ENCODE peak calls at places on chromosomes 6 and 20, in nine cellular contexts. One of them, this sample, is unnamed.

GRCh38 chr20:38426498-38426897 is 8.6 kb downstream of the SNHG17 start:
- DNase-seq in uterus: no peak
- DNase-seq in adrenal gland: no peak
- DNase-seq in HepG2: no peak
- DNase-seq in endothelial cell of umbilical vein: no peak
- DNase-seq in A549: no peak
- DNase-seq in breast epithelium: no peak
- DNase-seq in spleen: no peak
- DNase-seq in K562: no peak
- DNase-seq in this sample: no peak

GRCh38 chr6:42819803-42820508 is 38.1 kb downstream of the BICRAL start:
- DNase-seq in uterus: no peak
- DNase-seq in adrenal gland: no peak
- DNase-seq in HepG2: peak
- DNase-seq in endothelial cell of umbilical vein: no peak
- DNase-seq in A549: peak
- DNase-seq in breast epithelium: no peak
- DNase-seq in spleen: no peak
- DNase-seq in K562: peak
- DNase-seq in this sample: peak

GRCh38 chr6:128990915-128991314 is 108.0 kb downstream of the LAMA2 start:
- DNase-seq in uterus: no peak
- DNase-seq in adrenal gland: no peak
- DNase-seq in HepG2: no peak
- DNase-seq in endothelial cell of umbilical vein: no peak
- DNase-seq in A549: no peak
- DNase-seq in breast epithelium: no peak
- DNase-seq in spleen: no peak
- DNase-seq in K562: no peak
- DNase-seq in this sample: no peak

GRCh38 chr6:139439278-139439813 is 64.9 kb upstream of the CITED2 start:
- DNase-seq in uterus: no peak
- DNase-seq in adrenal gland: peak
- DNase-seq in HepG2: no peak
- DNase-seq in endothelial cell of umbilical vein: no peak
- DNase-seq in A549: no peak
- DNase-seq in breast epithelium: no peak
- DNase-seq in spleen: no peak
- DNase-seq in K562: no peak
- DNase-seq in this sample: peak

GRCh38 chr20:62892348-62893304 is 31.0 kb upstream of the TCFL5 start:
- DNase-seq in uterus: no peak
- DNase-seq in adrenal gland: no peak
- DNase-seq in HepG2: no peak
- DNase-seq in endothelial cell of umbilical vein: no peak
- DNase-seq in A549: no peak
- DNase-seq in breast epithelium: no peak
- DNase-seq in spleen: peak
- DNase-seq in K562: no peak
- DNase-seq in this sample: no peak

GRCh38 chr6:166410426-166410935 is 27.7 kb upstream of the MPC1 start:
- DNase-seq in uterus: no peak
- DNase-seq in adrenal gland: no peak
- DNase-seq in HepG2: no peak
- DNase-seq in endothelial cell of umbilical vein: no peak
- DNase-seq in A549: no peak
- DNase-seq in breast epithelium: no peak
- DNase-seq in spleen: no peak
- DNase-seq in K562: no peak
- DNase-seq in this sample: no peak

GRCh38 chr6:41470341-41471063 is 75.7 kb upstream of the FOXP4 start:
- DNase-seq in uterus: peak
- DNase-seq in adrenal gland: peak
- DNase-seq in HepG2: no peak
- DNase-seq in endothelial cell of umbilical vein: no peak
- DNase-seq in A549: no peak
- DNase-seq in breast epithelium: peak
- DNase-seq in spleen: no peak
- DNase-seq in K562: no peak
- DNase-seq in this sample: peak

GRCh38 chr20:6122873-6123649 is at the start of gene FERMT1:
- DNase-seq in uterus: peak
- DNase-seq in adrenal gland: peak
- DNase-seq in HepG2: peak
- DNase-seq in endothelial cell of umbilical vein: peak
- DNase-seq in A549: peak
- DNase-seq in breast epithelium: peak
- DNase-seq in spleen: no peak
- DNase-seq in K562: no peak
- DNase-seq in this sample: peak

GRCh38 chr6:156686429-156686939 is 90.7 kb upstream of the ARID1B start:
- DNase-seq in uterus: no peak
- DNase-seq in adrenal gland: peak
- DNase-seq in HepG2: peak
- DNase-seq in endothelial cell of umbilical vein: peak
- DNase-seq in A549: peak
- DNase-seq in breast epithelium: no peak
- DNase-seq in spleen: no peak
- DNase-seq in K562: no peak
- DNase-seq in this sample: peak

GRCh38 chr6:313917-314316 is 21.6 kb downstream of the DUSP22 start:
- DNase-seq in uterus: no peak
- DNase-seq in adrenal gland: no peak
- DNase-seq in HepG2: no peak
- DNase-seq in endothelial cell of umbilical vein: no peak
- DNase-seq in A549: no peak
- DNase-seq in breast epithelium: no peak
- DNase-seq in spleen: peak
- DNase-seq in K562: no peak
- DNase-seq in this sample: no peak

GRCh38 chr6:116429111-116429510 is 32.1 kb upstream of the CALHM6 start:
- DNase-seq in uterus: no peak
- DNase-seq in adrenal gland: no peak
- DNase-seq in HepG2: no peak
- DNase-seq in endothelial cell of umbilical vein: no peak
- DNase-seq in A549: no peak
- DNase-seq in breast epithelium: no peak
- DNase-seq in spleen: no peak
- DNase-seq in K562: no peak
- DNase-seq in this sample: no peak

GRCh38 chr20:20680991-20681508 is 31.4 kb downstream of the RALGAPA2 start:
- DNase-seq in uterus: no peak
- DNase-seq in adrenal gland: no peak
- DNase-seq in HepG2: no peak
- DNase-seq in endothelial cell of umbilical vein: no peak
- DNase-seq in A549: no peak
- DNase-seq in breast epithelium: no peak
- DNase-seq in spleen: no peak
- DNase-seq in K562: no peak
- DNase-seq in this sample: peak

DNA sequence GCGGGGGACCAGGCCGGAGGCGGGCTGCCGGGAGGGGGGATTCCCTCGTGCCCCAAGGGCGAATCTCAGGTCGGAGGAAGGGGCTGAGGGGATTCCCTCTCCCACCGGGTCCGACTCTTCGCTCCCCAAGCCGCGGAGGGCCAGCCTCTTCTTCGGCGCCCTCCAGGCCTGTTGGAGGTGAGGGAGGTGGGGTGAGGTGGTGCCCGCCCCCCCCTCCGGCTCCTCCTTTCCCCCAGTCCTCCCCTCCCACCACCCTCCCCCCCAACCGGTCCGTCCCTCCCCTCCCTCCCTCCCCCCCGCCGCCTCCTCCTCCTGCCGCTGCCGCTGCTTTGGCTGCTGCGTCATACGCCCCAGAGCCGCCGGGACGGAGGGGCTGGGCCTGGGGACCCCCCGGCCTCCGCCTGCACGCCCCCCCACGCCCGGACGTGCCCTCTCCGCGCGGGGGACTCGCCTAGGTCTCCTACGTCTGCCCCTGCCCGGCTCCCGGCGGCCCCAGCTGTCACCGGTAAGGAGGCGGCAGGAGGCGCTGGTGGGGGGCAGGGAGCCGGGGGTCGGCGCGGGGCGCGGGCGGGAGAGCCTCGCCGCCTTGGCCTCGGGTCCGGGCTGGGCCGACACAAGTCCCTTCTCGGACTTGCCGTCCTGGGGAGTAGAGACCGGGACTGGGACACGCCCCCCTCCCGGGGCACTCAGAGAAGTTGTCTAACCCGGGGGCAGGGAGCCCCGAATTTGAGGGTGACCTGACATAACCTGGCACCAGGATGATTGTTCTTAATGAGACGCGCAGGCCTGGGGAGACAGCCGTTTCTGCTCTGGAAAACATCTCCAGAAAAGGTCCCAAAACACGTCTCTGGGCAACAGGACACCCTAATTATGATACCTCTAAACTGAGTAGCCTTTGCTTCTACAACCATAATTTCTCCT is at the start of gene PHF1:
- DNase-seq in uterus: no peak
- DNase-seq in adrenal gland: peak
- DNase-seq in HepG2: no peak
- DNase-seq in endothelial cell of umbilical vein: peak
- DNase-seq in A549: no peak
- DNase-seq in breast epithelium: no peak
- DNase-seq in spleen: peak
- DNase-seq in K562: peak
- DNase-seq in this sample: no peak
- TF ChIP-seq POLR2A in uterus: peak
- TF ChIP-seq POLR2A in adrenal gland: peak
- TF ChIP-seq POLR2A in HepG2: no peak
- TF ChIP-seq POLR2A in endothelial cell of umbilical vein: no peak
- TF ChIP-seq POLR2A in A549: no peak
- TF ChIP-seq POLR2A in breast epithelium: no peak
- TF ChIP-seq POLR2A in spleen: no peak
- TF ChIP-seq POLR2A in K562: peak
- TF ChIP-seq POLR2A in this sample: peak

GRCh38 chr6:27810768-27811298 is 101.4 kb downstream of the OR2B2 start:
- DNase-seq in uterus: no peak
- DNase-seq in adrenal gland: no peak
- DNase-seq in HepG2: no peak
- DNase-seq in endothelial cell of umbilical vein: peak
- DNase-seq in A549: no peak
- DNase-seq in breast epithelium: no peak
- DNase-seq in spleen: no peak
- DNase-seq in K562: no peak
- DNase-seq in this sample: no peak
- TF ChIP-seq POLR2A in uterus: no peak
- TF ChIP-seq POLR2A in adrenal gland: no peak
- TF ChIP-seq POLR2A in HepG2: no peak
- TF ChIP-seq POLR2A in endothelial cell of umbilical vein: no peak
- TF ChIP-seq POLR2A in A549: no peak
- TF ChIP-seq POLR2A in breast epithelium: no peak
- TF ChIP-seq POLR2A in spleen: no peak
- TF ChIP-seq POLR2A in K562: no peak
- TF ChIP-seq POLR2A in this sample: no peak

GRCh38 chr6:36860126-36860525 is 14.5 kb downstream of the PPIL1 start:
- DNase-seq in uterus: no peak
- DNase-seq in adrenal gland: no peak
- DNase-seq in HepG2: no peak
- DNase-seq in endothelial cell of umbilical vein: no peak
- DNase-seq in A549: no peak
- DNase-seq in breast epithelium: no peak
- DNase-seq in spleen: no peak
- DNase-seq in K562: no peak
- DNase-seq in this sample: no peak

GRCh38 chr6:36863670-36864540 is 10.7 kb downstream of the PPIL1 start:
- DNase-seq in uterus: no peak
- DNase-seq in adrenal gland: no peak
- DNase-seq in HepG2: no peak
- DNase-seq in endothelial cell of umbilical vein: no peak
- DNase-seq in A549: no peak
- DNase-seq in breast epithelium: no peak
- DNase-seq in spleen: no peak
- DNase-seq in K562: no peak
- DNase-seq in this sample: no peak

GRCh38 chr6:36865835-36866234 is 8.8 kb downstream of the PPIL1 start:
- DNase-seq in uterus: no peak
- DNase-seq in adrenal gland: no peak
- DNase-seq in HepG2: no peak
- DNase-seq in endothelial cell of umbilical vein: peak
- DNase-seq in A549: no peak
- DNase-seq in breast epithelium: no peak
- DNase-seq in spleen: no peak
- DNase-seq in K562: no peak
- DNase-seq in this sample: no peak

GRCh38 chr6:36862848-36863382 is 11.7 kb downstream of the PPIL1 start:
- DNase-seq in uterus: no peak
- DNase-seq in adrenal gland: no peak
- DNase-seq in HepG2: no peak
- DNase-seq in endothelial cell of umbilical vein: no peak
- DNase-seq in A549: no peak
- DNase-seq in breast epithelium: no peak
- DNase-seq in spleen: no peak
- DNase-seq in K562: no peak
- DNase-seq in this sample: no peak

GRCh38 chr6:36862164-36862847 is 12.3 kb downstream of the PPIL1 start:
- DNase-seq in uterus: no peak
- DNase-seq in adrenal gland: no peak
- DNase-seq in HepG2: no peak
- DNase-seq in endothelial cell of umbilical vein: no peak
- DNase-seq in A549: peak
- DNase-seq in breast epithelium: no peak
- DNase-seq in spleen: no peak
- DNase-seq in K562: peak
- DNase-seq in this sample: no peak
- TF ChIP-seq POLR2A in uterus: no peak
- TF ChIP-seq POLR2A in adrenal gland: no peak
- TF ChIP-seq POLR2A in HepG2: no peak
- TF ChIP-seq POLR2A in endothelial cell of umbilical vein: no peak
- TF ChIP-seq POLR2A in A549: no peak
- TF ChIP-seq POLR2A in breast epithelium: no peak
- TF ChIP-seq POLR2A in spleen: no peak
- TF ChIP-seq POLR2A in K562: peak
- TF ChIP-seq POLR2A in this sample: no peak

DNA sequence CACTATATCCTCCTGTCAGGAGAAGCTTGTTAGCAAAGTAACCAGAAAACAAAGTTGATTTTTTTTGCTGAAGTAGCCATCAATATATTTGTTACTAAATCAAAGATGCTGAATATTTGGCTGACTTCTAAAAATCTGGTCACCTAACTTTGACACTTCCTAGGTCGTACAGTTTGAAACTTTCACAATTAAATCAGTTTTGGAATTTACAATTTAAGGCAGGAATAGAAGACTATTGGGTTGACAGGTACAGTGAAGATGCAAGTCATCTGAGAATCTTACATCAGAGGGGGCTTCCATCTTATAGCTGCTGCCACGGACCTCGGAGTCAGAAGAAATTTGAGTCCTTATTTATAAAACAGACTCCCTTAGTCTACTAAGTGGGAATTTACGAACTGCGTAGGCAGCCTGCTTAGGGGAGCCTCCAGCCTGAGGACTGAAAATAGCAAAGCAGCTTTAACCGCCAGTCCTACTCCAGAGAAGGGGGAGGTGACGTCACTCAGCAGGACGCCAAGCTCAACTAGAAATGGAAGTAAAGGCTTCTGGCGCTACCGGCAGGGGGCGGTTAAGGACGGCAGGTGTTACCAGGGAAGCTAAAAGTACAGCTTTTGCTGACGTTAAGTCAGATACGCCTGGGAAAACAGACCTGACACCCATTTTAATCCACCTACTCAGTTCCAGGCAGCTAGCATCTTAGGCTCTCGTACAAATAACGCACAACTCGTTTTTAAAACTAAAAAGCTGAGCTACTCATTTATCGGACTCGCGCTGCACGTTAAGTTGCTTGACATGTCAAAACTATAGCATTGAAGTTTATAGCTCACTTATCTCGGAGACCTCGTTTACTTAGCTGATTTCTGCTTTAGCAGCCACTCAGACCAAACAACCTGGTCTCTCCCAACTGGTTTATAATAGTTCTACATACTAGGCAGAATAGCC is 61.1 kb upstream of the HFE start:
- DNase-seq in uterus: peak
- DNase-seq in adrenal gland: peak
- DNase-seq in HepG2: peak
- DNase-seq in endothelial cell of umbilical vein: peak
- DNase-seq in A549: peak
- DNase-seq in breast epithelium: peak
- DNase-seq in spleen: peak
- DNase-seq in K562: peak
- DNase-seq in this sample: peak
- TF ChIP-seq POLR2A in uterus: no peak
- TF ChIP-seq POLR2A in adrenal gland: peak
- TF ChIP-seq POLR2A in HepG2: no peak
- TF ChIP-seq POLR2A in endothelial cell of umbilical vein: no peak
- TF ChIP-seq POLR2A in A549: peak
- TF ChIP-seq POLR2A in breast epithelium: no peak
- TF ChIP-seq POLR2A in spleen: no peak
- TF ChIP-seq POLR2A in K562: no peak
- TF ChIP-seq POLR2A in this sample: no peak

This sample was measured in NB4.